ENCODE peak calls at places on chromosomes 13 and 19, in nine cellular contexts. One of them, this sample, is unnamed.

GRCh38 chr19:39276740-39277139 is 8.5 kb downstream of the IFNL2 start:
- DNase-seq in brain pericyte: no peak
- DNase-seq in islet precursor cell: no peak
- DNase-seq in naive thymus-derived CD4-positive, alpha-beta T cell: no peak
- DNase-seq in fibroblast of mammary gland: no peak
- DNase-seq in ureter: no peak
- DNase-seq in stimulated activated CD8-positive, alpha-beta memory T cell treated with anti-CD3 and anti-CD28 coated beads, Interleukin-7, amount 100 ng/mL, for 48 hours: no peak
- DNase-seq in activated naive CD4-positive, alpha-beta T cell: no peak
- DNase-seq in CD8-positive, alpha-beta T cell: no peak
- DNase-seq in this sample: no peak

GRCh38 chr13:20658451-20658850 is 45.0 kb upstream of the IL17D start:
- DNase-seq in brain pericyte: no peak
- DNase-seq in islet precursor cell: no peak
- DNase-seq in naive thymus-derived CD4-positive, alpha-beta T cell: no peak
- DNase-seq in fibroblast of mammary gland: peak; percentile 15
- DNase-seq in ureter: no peak
- DNase-seq in stimulated activated CD8-positive, alpha-beta memory T cell treated with anti-CD3 and anti-CD28 coated beads, Interleukin-7, amount 100 ng/mL, for 48 hours: no peak
- DNase-seq in activated naive CD4-positive, alpha-beta T cell: no peak
- DNase-seq in CD8-positive, alpha-beta T cell: no peak
- DNase-seq in this sample: peak; percentile 20

GRCh38 chr19:17246681-17247425 is 1.1 kb upstream of the NR2F6 start:
- DNase-seq in brain pericyte: peak; percentile 45
- DNase-seq in islet precursor cell: peak; percentile 90
- DNase-seq in naive thymus-derived CD4-positive, alpha-beta T cell: no peak
- DNase-seq in fibroblast of mammary gland: peak; percentile 41
- DNase-seq in ureter: no peak
- DNase-seq in stimulated activated CD8-positive, alpha-beta memory T cell treated with anti-CD3 and anti-CD28 coated beads, Interleukin-7, amount 100 ng/mL, for 48 hours: no peak
- DNase-seq in activated naive CD4-positive, alpha-beta T cell: no peak
- DNase-seq in CD8-positive, alpha-beta T cell: no peak
- DNase-seq in this sample: peak; percentile 41

GRCh38 chr19:48856921-48857320 is 11.5 kb downstream of the PLEKHA4 start:
- DNase-seq in brain pericyte: no peak
- DNase-seq in islet precursor cell: no peak
- DNase-seq in naive thymus-derived CD4-positive, alpha-beta T cell: no peak
- DNase-seq in fibroblast of mammary gland: no peak
- DNase-seq in ureter: no peak
- DNase-seq in stimulated activated CD8-positive, alpha-beta memory T cell treated with anti-CD3 and anti-CD28 coated beads, Interleukin-7, amount 100 ng/mL, for 48 hours: no peak
- DNase-seq in activated naive CD4-positive, alpha-beta T cell: no peak
- DNase-seq in CD8-positive, alpha-beta T cell: no peak
- DNase-seq in this sample: no peak

GRCh38 chr19:12090807-12091206 is 26.3 kb downstream of the ZNF844 start:
- DNase-seq in brain pericyte: no peak
- DNase-seq in islet precursor cell: peak; percentile 55
- DNase-seq in naive thymus-derived CD4-positive, alpha-beta T cell: peak; percentile 41
- DNase-seq in fibroblast of mammary gland: peak; percentile 66
- DNase-seq in ureter: peak; percentile 69
- DNase-seq in stimulated activated CD8-positive, alpha-beta memory T cell treated with anti-CD3 and anti-CD28 coated beads, Interleukin-7, amount 100 ng/mL, for 48 hours: peak; percentile 22
- DNase-seq in activated naive CD4-positive, alpha-beta T cell: peak; percentile 27
- DNase-seq in CD8-positive, alpha-beta T cell: peak; percentile 58
- DNase-seq in this sample: peak; percentile 73

GRCh38 chr13:20911037-20911436 is 8.5 kb upstream of the XPO4 start:
- DNase-seq in brain pericyte: no peak
- DNase-seq in islet precursor cell: peak; percentile 54
- DNase-seq in naive thymus-derived CD4-positive, alpha-beta T cell: no peak
- DNase-seq in fibroblast of mammary gland: no peak
- DNase-seq in ureter: no peak
- DNase-seq in stimulated activated CD8-positive, alpha-beta memory T cell treated with anti-CD3 and anti-CD28 coated beads, Interleukin-7, amount 100 ng/mL, for 48 hours: no peak
- DNase-seq in activated naive CD4-positive, alpha-beta T cell: no peak
- DNase-seq in CD8-positive, alpha-beta T cell: no peak
- DNase-seq in this sample: no peak

GRCh38 chr19:8302357-8302691 is 5.8 kb downstream of the CD320 start:
- DNase-seq in brain pericyte: no peak
- DNase-seq in islet precursor cell: no peak
- DNase-seq in naive thymus-derived CD4-positive, alpha-beta T cell: no peak
- DNase-seq in fibroblast of mammary gland: no peak
- DNase-seq in ureter: peak; percentile 44
- DNase-seq in stimulated activated CD8-positive, alpha-beta memory T cell treated with anti-CD3 and anti-CD28 coated beads, Interleukin-7, amount 100 ng/mL, for 48 hours: no peak
- DNase-seq in activated naive CD4-positive, alpha-beta T cell: no peak
- DNase-seq in CD8-positive, alpha-beta T cell: no peak
- DNase-seq in this sample: no peak

GRCh38 chr13:76638160-76638559 is 248.0 kb downstream of the KCTD12 start:
- DNase-seq in brain pericyte: no peak
- DNase-seq in islet precursor cell: no peak
- DNase-seq in naive thymus-derived CD4-positive, alpha-beta T cell: no peak
- DNase-seq in fibroblast of mammary gland: peak; percentile 17
- DNase-seq in ureter: no peak
- DNase-seq in stimulated activated CD8-positive, alpha-beta memory T cell treated with anti-CD3 and anti-CD28 coated beads, Interleukin-7, amount 100 ng/mL, for 48 hours: no peak
- DNase-seq in activated naive CD4-positive, alpha-beta T cell: no peak
- DNase-seq in CD8-positive, alpha-beta T cell: no peak
- DNase-seq in this sample: peak; percentile 17

GRCh38 chr19:54138777-54139256 is 1.3 kb downstream of the CNOT3 start:
- DNase-seq in brain pericyte: no peak
- DNase-seq in islet precursor cell: no peak
- DNase-seq in naive thymus-derived CD4-positive, alpha-beta T cell: no peak
- DNase-seq in fibroblast of mammary gland: no peak
- DNase-seq in ureter: no peak
- DNase-seq in stimulated activated CD8-positive, alpha-beta memory T cell treated with anti-CD3 and anti-CD28 coated beads, Interleukin-7, amount 100 ng/mL, for 48 hours: peak; percentile 20
- DNase-seq in activated naive CD4-positive, alpha-beta T cell: no peak
- DNase-seq in CD8-positive, alpha-beta T cell: no peak
- DNase-seq in this sample: no peak

GRCh38 chr19:2324220-2324948 is 4.0 kb downstream of the LSM7 start:
- DNase-seq in brain pericyte: no peak
- DNase-seq in islet precursor cell: no peak
- DNase-seq in naive thymus-derived CD4-positive, alpha-beta T cell: no peak
- DNase-seq in fibroblast of mammary gland: no peak
- DNase-seq in ureter: no peak
- DNase-seq in stimulated activated CD8-positive, alpha-beta memory T cell treated with anti-CD3 and anti-CD28 coated beads, Interleukin-7, amount 100 ng/mL, for 48 hours: no peak
- DNase-seq in activated naive CD4-positive, alpha-beta T cell: no peak
- DNase-seq in CD8-positive, alpha-beta T cell: no peak
- DNase-seq in this sample: no peak

GRCh38 chr13:28820099-28821051 is at the start of gene MTUS2:
- DNase-seq in brain pericyte: no peak
- DNase-seq in islet precursor cell: no peak
- DNase-seq in naive thymus-derived CD4-positive, alpha-beta T cell: no peak
- DNase-seq in fibroblast of mammary gland: no peak
- DNase-seq in ureter: no peak
- DNase-seq in stimulated activated CD8-positive, alpha-beta memory T cell treated with anti-CD3 and anti-CD28 coated beads, Interleukin-7, amount 100 ng/mL, for 48 hours: no peak
- DNase-seq in activated naive CD4-positive, alpha-beta T cell: no peak
- DNase-seq in CD8-positive, alpha-beta T cell: no peak
- DNase-seq in this sample: no peak

GRCh38 chr13:42883142-42883541 is 101.8 kb downstream of the FAM216B start:
- DNase-seq in brain pericyte: no peak
- DNase-seq in islet precursor cell: no peak
- DNase-seq in naive thymus-derived CD4-positive, alpha-beta T cell: no peak
- DNase-seq in fibroblast of mammary gland: peak; percentile 38
- DNase-seq in ureter: no peak
- DNase-seq in stimulated activated CD8-positive, alpha-beta memory T cell treated with anti-CD3 and anti-CD28 coated beads, Interleukin-7, amount 100 ng/mL, for 48 hours: no peak
- DNase-seq in activated naive CD4-positive, alpha-beta T cell: no peak
- DNase-seq in CD8-positive, alpha-beta T cell: no peak
- DNase-seq in this sample: peak; percentile 63

GRCh38 chr13:29418026-29418425 is 177.5 kb downstream of the SLC7A1 start:
- DNase-seq in brain pericyte: no peak
- DNase-seq in islet precursor cell: no peak
- DNase-seq in naive thymus-derived CD4-positive, alpha-beta T cell: no peak
- DNase-seq in fibroblast of mammary gland: no peak
- DNase-seq in ureter: no peak
- DNase-seq in stimulated activated CD8-positive, alpha-beta memory T cell treated with anti-CD3 and anti-CD28 coated beads, Interleukin-7, amount 100 ng/mL, for 48 hours: no peak
- DNase-seq in activated naive CD4-positive, alpha-beta T cell: no peak
- DNase-seq in CD8-positive, alpha-beta T cell: no peak
- DNase-seq in this sample: no peak

GRCh38 chr13:21661097-21661496 is 9.8 kb upstream of the FGF9 start:
- DNase-seq in brain pericyte: no peak
- DNase-seq in islet precursor cell: no peak
- DNase-seq in naive thymus-derived CD4-positive, alpha-beta T cell: no peak
- DNase-seq in fibroblast of mammary gland: no peak
- DNase-seq in ureter: no peak
- DNase-seq in stimulated activated CD8-positive, alpha-beta memory T cell treated with anti-CD3 and anti-CD28 coated beads, Interleukin-7, amount 100 ng/mL, for 48 hours: no peak
- DNase-seq in activated naive CD4-positive, alpha-beta T cell: no peak
- DNase-seq in CD8-positive, alpha-beta T cell: no peak
- DNase-seq in this sample: no peak

This sample was measured in cardiac fibroblast.